ENCODE peak calls at places on chromosomes 6 and 20, in six cellular contexts. D is mesothelial cell of epicardium; H is activated CD4-positive, alpha-beta T cell treated with anti-CD3 and anti-CD28 coated beads, Interleukin-2, amount 50 U/mL, for 1 hour; X is NT2/D1; C is Calu3; L is HuH-7. Q is an unnamed sample.
A peak's percentile ranks its signal among the peaks of the same experiment; 100 is the strongest.

GRCh38 chr20:3966571-3966970 is 48.8 kb downstream of the RNF24 start:
- DNase-seq in H (no peak), C (no peak), D (no peak), X (no peak), L (no peak), Q (no peak)

GRCh38 chr20:5680227-5680626 is 70.0 kb upstream of the SHLD1 start:
- DNase-seq in C (no peak), H (no peak), D (no peak), X (no peak), L (no peak), Q (no peak)

GRCh38 chr6:42428326-42429041 is 23.2 kb downstream of the TRERF1 start:
- DNase-seq in X (no peak), D (no peak), L (no peak), C (no peak), H (peak; percentile 34), Q (no peak)

GRCh38 chr6:27268803-27269202 is 21.3 kb downstream of the PRSS16 start:
- DNase-seq in C (no peak), D (no peak), L (no peak), H (no peak), X (no peak), Q (no peak)

GRCh38 chr6:8758412-8758811 is 323.1 kb upstream of the SLC35B3 start:
- DNase-seq in D (no peak), X (no peak), H (no peak), L (no peak), C (no peak), Q (no peak)

GRCh38 chr20:40471261-40471629 is 217.8 kb downstream of the MAFB start:
- DNase-seq in C (no peak), X (peak; percentile 48), L (no peak), D (no peak), H (no peak), Q (peak; percentile 51)

GRCh38 chr20:43386878-43387277 is 70.8 kb upstream of the SRSF6 start:
- DNase-seq in H (no peak), X (no peak), C (no peak), L (no peak), D (no peak), Q (no peak)

GRCh38 chr6:37324131-37325033 is 29.4 kb upstream of the RNF8 start:
- DNase-seq in L (no peak), H (no peak), X (no peak), C (no peak), D (no peak), Q (no peak)

GRCh38 chr6:54053893-54054391 is 57.3 kb upstream of the MLIP start:
- DNase-seq in L (no peak), C (peak; percentile 39), D (peak; percentile 39), H (no peak), X (no peak), Q (no peak)

GRCh38 chr6:164200071-164200470 is 785.6 kb downstream of the QKI start:
- DNase-seq in C (no peak), D (no peak), H (no peak), L (no peak), X (no peak), Q (no peak)